ENCODE peak calls at places on chromosome 20, in four cellular contexts. X is bronchial epithelial cell, F is tibial artery, N is left ventricle myocardium inferior. T is an unnamed sample.

GRCh38 chr20:49712918-49713778 is 530 bp downstream of the B4GALT5 start:
- DNase-seq in X (no peak), F (peak; percentile 67), N (peak; percentile 41), T (peak; percentile 42)

GRCh38 chr20:44642203-44643153 is 9.0 kb downstream of the ADA start:
- DNase-seq in X (peak; percentile 81), F (peak; percentile 79), N (peak; percentile 81), T (no peak)

GRCh38 chr20:21323640-21324039 is 20.5 kb downstream of the XRN2 start:
- DNase-seq in X (peak; percentile 93), F (no peak), N (no peak), T (no peak)

GRCh38 chr20:10297684-10298240 is 79.1 kb downstream of the SNAP25 start:
- DNase-seq in X (peak; percentile 38), F (no peak), N (no peak), T (no peak)

GRCh38 chr20:18020931-18021330 is 36.8 kb downstream of the OVOL2 start:
- DNase-seq in X (no peak), F (no peak), N (no peak), T (no peak)

GRCh38 chr20:47196091-47197081 is 160.1 kb downstream of the ZMYND8 start:
- DNase-seq in X (peak; percentile 38), F (peak; percentile 80), N (peak; percentile 67), T (peak; percentile 65)

GRCh38 chr20:11917663-11918062 is at the start of gene BTBD3:
- DNase-seq in X (peak; percentile 77), F (no peak), N (peak; percentile 66), T (no peak)

GRCh38 chr20:39264506-39265172 is 302.5 kb downstream of the DHX35 start:
- DNase-seq in X (peak; percentile 80), F (no peak), N (peak; percentile 54), T (peak; percentile 40)

GRCh38 chr20:45080867-45081616 is 19.9 kb downstream of the KCNS1 start:
- DNase-seq in X (peak; percentile 28), F (no peak), N (no peak), T (no peak)

GRCh38 chr20:53752971-53753879 is 159.6 kb upstream of the ZNF217 start:
- DNase-seq in X (peak; percentile 82), F (no peak), N (no peak), T (no peak)

GRCh38 chr20:15079594-15080340 is 742.4 kb upstream of the FLRT3 start:
- DNase-seq in X (no peak), F (no peak), N (no peak), T (no peak)

GRCh38 chr20:50442526-50442925 is 67.7 kb upstream of the PTPN1 start:
- DNase-seq in X (no peak), F (no peak), N (no peak), T (no peak)

GRCh38 chr20:19757487-19757972 is 528 bp upstream of the RIN2 start:
- DNase-seq in X (peak; percentile 44), F (peak; percentile 94), N (peak; percentile 92), T (peak; percentile 63)

GRCh38 chr20:64112691-64113443 is 5.5 kb upstream of the NPBWR2 start:
- DNase-seq in X (no peak), F (peak; percentile 46), N (peak; percentile 4), T (no peak)

GRCh38 chr20:63979549-63980316 is at the start of gene SAMD10:
- DNase-seq in X (no peak), F (peak; percentile 69), N (no peak), T (peak; percentile 60)

GRCh38 chr20:51382111-51382985 is 160.2 kb downstream of the NFATC2 start:
- DNase-seq in X (no peak), F (no peak), N (no peak), T (no peak)

GRCh38 chr20:6519556-6519955 is 247.9 kb upstream of the BMP2 start:
- DNase-seq in X (peak; percentile 93), F (no peak), N (no peak), T (no peak)

GRCh38 chr20:35316086-35316485 is 23.9 kb upstream of the FAM83C start:
- DNase-seq in X (no peak), F (no peak), N (no peak), T (no peak)

GRCh38 chr20:32997431-32997830 is 6.8 kb downstream of the SUN5 start:
- DNase-seq in X (no peak), F (no peak), N (no peak), T (no peak)

GRCh38 chr20:49813305-49813974 is 812 bp downstream of the SLC9A8 start:
- DNase-seq in X (no peak), F (no peak), N (no peak), T (no peak)

GRCh38 chr20:50133041-50133440 is 20.1 kb upstream of the UBE2V1 start:
- DNase-seq in X (no peak), F (no peak), N (no peak), T (no peak)

GRCh38 chr20:20427202-20427864 is 59.4 kb downstream of the INSM1 start:
- DNase-seq in X (no peak), F (no peak), N (no peak), T (no peak)

GRCh38 chr20:21048841-21049273 is 57.3 kb downstream of the LINC00237 start:
- DNase-seq in X (no peak), F (no peak), N (peak; percentile 20), T (no peak)

GRCh38 chr20:54343073-54343472 is 132.3 kb upstream of the DOK5 start:
- DNase-seq in X (no peak), F (no peak), N (no peak), T (no peak)

GRCh38 chr20:9677224-9677623 is 161.7 kb downstream of the PAK5 start:
- DNase-seq in X (no peak), F (no peak), N (no peak), T (no peak)

GRCh38 chr20:62402456-62402855 is 4.6 kb downstream of the CABLES2 start:
- DNase-seq in X (no peak), F (no peak), N (no peak), T (no peak)

GRCh38 chr20:62403331-62403730 is 3.8 kb downstream of the CABLES2 start:
- DNase-seq in X (no peak), F (no peak), N (no peak), T (no peak)

GRCh38 chr20:62400541-62400940 is 6.5 kb downstream of the CABLES2 start:
- DNase-seq in X (no peak), F (no peak), N (no peak), T (no peak)

GRCh38 chr20:62400021-62400420 is 7.1 kb downstream of the CABLES2 start:
- DNase-seq in X (no peak), F (no peak), N (no peak), T (no peak)

GRCh38 chr20:62401331-62401779 is 5.7 kb downstream of the CABLES2 start:
- DNase-seq in X (no peak), F (no peak), N (no peak), T (no peak)
- TF ChIP-seq CTCF in X (peak; percentile 41), F (no peak), N (peak; percentile 17), T (peak; percentile 39)

DNA sequence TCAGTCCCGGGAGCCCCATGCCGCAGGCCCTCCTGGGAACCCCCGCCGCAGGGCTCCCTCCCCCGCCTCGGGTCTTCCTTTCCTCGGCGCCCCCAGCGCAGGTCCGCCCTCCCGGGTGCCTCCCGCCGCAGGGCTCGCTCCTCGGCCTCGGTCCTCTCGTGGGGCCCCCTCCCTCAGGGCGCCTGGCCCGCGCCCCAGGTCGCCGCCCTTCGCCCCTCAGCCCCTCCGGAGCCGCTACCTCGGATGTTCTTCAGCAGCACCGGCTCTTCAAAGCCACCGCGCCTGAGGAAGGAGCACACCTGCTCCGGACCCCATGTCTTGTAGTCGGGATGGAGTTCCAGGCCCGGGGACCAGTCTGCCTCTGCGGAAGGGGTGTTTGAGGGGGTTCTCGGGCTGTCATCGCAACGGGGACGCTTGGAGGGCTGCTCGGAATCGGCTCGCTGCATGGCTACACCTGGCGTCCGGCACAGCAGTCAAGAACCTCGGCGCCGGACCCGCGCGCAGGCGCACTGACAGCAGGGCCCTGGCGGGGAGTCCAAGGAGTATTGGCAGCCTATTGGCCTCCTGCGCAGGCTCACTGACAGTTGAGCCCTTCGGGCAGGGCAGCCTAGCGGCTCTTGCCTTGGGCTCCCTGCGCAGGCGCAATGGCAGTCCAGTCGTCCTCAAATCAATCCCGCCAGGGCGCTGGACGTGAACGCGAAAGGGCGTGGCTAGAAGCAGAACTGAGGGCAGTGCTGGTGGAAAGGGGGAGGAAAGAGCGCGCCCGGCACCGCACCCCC is at the start of gene SAMHD1:
- DNase-seq in X (peak; percentile 88), F (peak; percentile 99), N (peak; percentile 96), T (peak; percentile 96)
- TF ChIP-seq CTCF in X (peak; percentile 8), F (peak; percentile 35), N (peak; percentile 32), T (no peak)

GRCh38 chr20:43300887-43301286 is 111.2 kb upstream of the PTPRT start:
- DNase-seq in X (no peak), F (no peak), N (no peak), T (no peak)

GRCh38 chr20:43309266-43309665 is 119.6 kb upstream of the PTPRT start:
- DNase-seq in X (no peak), F (no peak), N (no peak), T (no peak)

GRCh38 chr20:43304598-43304997 is 114.9 kb upstream of the PTPRT start:
- DNase-seq in X (no peak), F (no peak), N (no peak), T (no peak)

GRCh38 chr20:43305749-43306148 is 116.0 kb upstream of the PTPRT start:
- DNase-seq in X (no peak), F (no peak), N (no peak), T (no peak)
- TF ChIP-seq CTCF in X (no peak), F (no peak), N (no peak), T (no peak)

DNA sequence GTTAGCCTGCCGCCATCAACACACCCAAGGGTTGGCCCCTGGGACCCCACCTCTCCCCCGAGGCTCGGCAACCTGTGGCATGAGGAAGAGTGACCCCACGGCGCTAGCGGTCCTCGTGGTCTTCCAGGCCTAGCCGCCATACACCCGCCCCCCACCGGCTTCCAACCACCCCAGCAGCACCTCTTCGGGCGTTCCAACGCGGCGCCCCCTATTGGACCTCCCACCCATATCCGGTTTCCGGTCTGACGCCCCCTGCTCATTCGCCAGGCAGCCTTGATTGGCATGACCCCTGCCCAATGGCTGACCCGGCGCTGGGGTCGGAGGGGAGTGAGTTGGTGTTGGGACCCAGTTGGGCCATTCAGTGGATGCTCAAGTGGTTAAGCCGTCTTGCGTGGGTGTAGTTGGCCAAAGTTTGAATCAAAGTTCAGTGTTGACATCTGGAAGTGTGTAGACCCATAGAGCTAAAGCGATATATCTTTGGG is at the start of gene GNAS-AS1:
- DNase-seq in X (peak; percentile 48), F (peak; percentile 78), N (peak; percentile 85), T (peak; percentile 86)
- TF ChIP-seq CTCF in X (no peak), F (no peak), N (no peak), T (no peak)

GRCh38 chr20:48433178-48433577 is 394.6 kb downstream of the PREX1 start:
- DNase-seq in X (no peak), F (no peak), N (no peak), T (no peak)

GRCh38 chr20:48437146-48437545 is 390.7 kb downstream of the PREX1 start:
- DNase-seq in X (no peak), F (no peak), N (no peak), T (no peak)

GRCh38 chr20:48425776-48426175 is 402.0 kb downstream of the PREX1 start:
- DNase-seq in X (no peak), F (no peak), N (no peak), T (no peak)

DNA sequence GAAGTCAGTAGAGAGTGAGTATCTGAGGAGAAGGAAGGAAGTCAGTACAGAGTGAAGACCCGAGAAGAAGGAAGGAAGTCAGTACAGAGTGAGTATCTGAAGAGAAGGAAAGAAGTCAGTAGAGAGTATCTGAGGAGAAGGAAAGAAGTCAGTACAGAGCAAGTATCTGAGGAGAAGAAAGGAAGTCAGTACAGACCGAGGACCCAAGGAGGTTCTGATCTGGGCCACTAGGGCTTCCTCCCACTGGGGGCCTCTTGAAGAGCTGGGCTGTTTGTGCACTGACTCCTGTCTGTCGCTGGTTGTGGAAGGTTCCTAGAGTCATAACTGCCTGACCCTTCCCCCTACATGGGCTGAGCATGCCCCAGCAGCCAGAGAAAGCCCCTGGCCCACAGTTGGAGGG is 396.2 kb downstream of the PREX1 start:
- DNase-seq in X (no peak), F (no peak), N (no peak), T (no peak)
- TF ChIP-seq CTCF in X (no peak), F (no peak), N (no peak), T (no peak)

GRCh38 chr20:2816583-2817340 is 598 bp downstream of the TMEM239 start:
- DNase-seq in X (no peak), F (peak; percentile 51), N (no peak), T (no peak)
- TF ChIP-seq CTCF in X (no peak), F (no peak), N (no peak), T (no peak)

T was measured in progenitor cell of endocrine pancreas.